ENCODE peak calls at places on chromosome 1, in five cellular contexts. E is SK-N-SH, L is HCT116, I is K562, N is H1. S is an unnamed sample.
A peak's percentile ranks its signal among the peaks of the same experiment; 100 is the strongest.

GRCh38 chr1:202279806-202280205 is 61.9 kb downstream of the UBE2T start:
- DNase-seq in E (no peak), L (no peak), I (no peak), N (no peak), S (peak; percentile 76)

GRCh38 chr1:229024528-229025119 is 246.3 kb upstream of the RAB4A start:
- DNase-seq in E (no peak), L (peak; percentile 57), I (peak; percentile 77), N (no peak), S (peak; percentile 55)

GRCh38 chr1:218348628-218349185 is 3.6 kb downstream of the TGFB2 start:
- DNase-seq in E (no peak), L (no peak), I (no peak), N (no peak), S (peak; percentile 66)

GRCh38 chr1:156853761-156854160 is 5.2 kb downstream of the INSRR start:
- DNase-seq in E (no peak), L (no peak), I (no peak), N (no peak), S (no peak)

GRCh38 chr1:247360991-247361721 is 29.5 kb upstream of the ZNF496 start:
- DNase-seq in E (no peak), L (no peak), I (peak; percentile 51), N (no peak), S (no peak)

GRCh38 chr1:234874291-234875288 is 254.0 kb downstream of the TOMM20 start:
- DNase-seq in E (no peak), L (no peak), I (peak; percentile 74), N (no peak), S (no peak)

GRCh38 chr1:10794724-10795304 is 1.6 kb downstream of the CASZ1 start:
- DNase-seq in E (peak; percentile 59), L (no peak), I (no peak), N (peak; percentile 68), S (no peak)

GRCh38 chr1:153697873-153698647 is 19.6 kb downstream of the NPR1 start:
- DNase-seq in E (peak; percentile 49), L (no peak), I (peak; percentile 74), N (peak; percentile 65), S (peak; percentile 96)

GRCh38 chr1:170623171-170623570 is 40.8 kb upstream of the PRRX1 start:
- DNase-seq in E (no peak), L (peak; percentile 16), I (no peak), N (no peak), S (no peak)

GRCh38 chr1:85502625-85503083 is 37.7 kb upstream of the DDAH1 start:
- DNase-seq in E (peak; percentile 48), L (peak; percentile 59), I (no peak), N (peak; percentile 59), S (peak; percentile 87)

GRCh38 chr1:111615874-111616715 is 3.5 kb upstream of the RAP1A start:
- DNase-seq in E (no peak), L (no peak), I (no peak), N (no peak), S (no peak)

GRCh38 chr1:65146908-65147423 is 1.0 kb upstream of the AK4 start:
- DNase-seq in E (no peak), L (no peak), I (no peak), N (no peak), S (no peak)

GRCh38 chr1:8203056-8203455 is 114.9 kb upstream of the SLC45A1 start:
- DNase-seq in E (no peak), L (no peak), I (no peak), N (no peak), S (no peak)

GRCh38 chr1:36203554-36204346 is 20.5 kb upstream of the THRAP3 start:
- DNase-seq in E (peak; percentile 61), L (no peak), I (no peak), N (peak; percentile 54), S (no peak)

GRCh38 chr1:234503193-234504050 is 24.4 kb upstream of the TARBP1 start:
- DNase-seq in E (no peak), L (no peak), I (no peak), N (no peak), S (no peak)

GRCh38 chr1:32886012-32886827 is at the start of gene HPCA:
- DNase-seq in E (peak; percentile 76), L (no peak), I (peak; percentile 90), N (peak; percentile 99), S (peak; percentile 46)

GRCh38 chr1:159705911-159706270 is 8.5 kb downstream of the CRP start:
- DNase-seq in E (no peak), L (no peak), I (no peak), N (no peak), S (no peak)

GRCh38 chr1:241453732-241454131 is 65.8 kb downstream of the FH start:
- DNase-seq in E (no peak), L (no peak), I (no peak), N (no peak), S (no peak)

GRCh38 chr1:162035241-162035640 is 11.6 kb upstream of the OLFML2B start:
- DNase-seq in E (no peak), L (no peak), I (no peak), N (no peak), S (peak; percentile 60)

GRCh38 chr1:203072002-203072607 is 13.7 kb downstream of the MYOG start:
- DNase-seq in E (no peak), L (no peak), I (no peak), N (no peak), S (no peak)

GRCh38 chr1:147417024-147417423 is 124.3 kb upstream of the BCL9 start:
- DNase-seq in E (no peak), L (no peak), I (no peak), N (no peak), S (no peak)

GRCh38 chr1:64000021-64000420 is 203.4 kb upstream of the UBE2U start:
- DNase-seq in E (no peak), L (no peak), I (no peak), N (no peak), S (no peak)

GRCh38 chr1:234322979-234323378 is 50.3 kb upstream of the COA6 start:
- DNase-seq in E (no peak), L (peak; percentile 21), I (peak; percentile 74), N (peak; percentile 89), S (peak; percentile 40)

GRCh38 chr1:31335007-31335406 is 37.9 kb downstream of the FABP3 start:
- DNase-seq in E (peak; percentile 62), L (peak; percentile 32), I (peak; percentile 13), N (no peak), S (peak; percentile 67)

GRCh38 chr1:54922921-54923421 is 36.0 kb upstream of the DHCR24 start:
- DNase-seq in E (no peak), L (no peak), I (no peak), N (no peak), S (no peak)

GRCh38 chr1:2864203-2864905 is 62.9 kb upstream of the TTC34 start:
- DNase-seq in E (no peak), L (no peak), I (no peak), N (no peak), S (no peak)

GRCh38 chr1:245045087-245045881 is 109.5 kb upstream of the KIF26B start:
- DNase-seq in E (no peak), L (no peak), I (no peak), N (no peak), S (no peak)

GRCh38 chr1:245043617-245043952 is 111.2 kb upstream of the KIF26B start:
- DNase-seq in E (no peak), L (no peak), I (no peak), N (no peak), S (no peak)

GRCh38 chr1:245041058-245041698 is 113.6 kb upstream of the KIF26B start:
- DNase-seq in E (peak; percentile 23), L (no peak), I (no peak), N (peak; percentile 39), S (no peak)

GRCh38 chr1:245046764-245047163 is 108.0 kb upstream of the KIF26B start:
- DNase-seq in E (no peak), L (no peak), I (no peak), N (no peak), S (no peak)

GRCh38 chr1:245046310-245046709 is 108.5 kb upstream of the KIF26B start:
- DNase-seq in E (no peak), L (no peak), I (no peak), N (no peak), S (no peak)
- TF ChIP-seq CTCF in E (no peak), L (no peak), I (no peak), N (no peak), S (no peak)

DNA sequence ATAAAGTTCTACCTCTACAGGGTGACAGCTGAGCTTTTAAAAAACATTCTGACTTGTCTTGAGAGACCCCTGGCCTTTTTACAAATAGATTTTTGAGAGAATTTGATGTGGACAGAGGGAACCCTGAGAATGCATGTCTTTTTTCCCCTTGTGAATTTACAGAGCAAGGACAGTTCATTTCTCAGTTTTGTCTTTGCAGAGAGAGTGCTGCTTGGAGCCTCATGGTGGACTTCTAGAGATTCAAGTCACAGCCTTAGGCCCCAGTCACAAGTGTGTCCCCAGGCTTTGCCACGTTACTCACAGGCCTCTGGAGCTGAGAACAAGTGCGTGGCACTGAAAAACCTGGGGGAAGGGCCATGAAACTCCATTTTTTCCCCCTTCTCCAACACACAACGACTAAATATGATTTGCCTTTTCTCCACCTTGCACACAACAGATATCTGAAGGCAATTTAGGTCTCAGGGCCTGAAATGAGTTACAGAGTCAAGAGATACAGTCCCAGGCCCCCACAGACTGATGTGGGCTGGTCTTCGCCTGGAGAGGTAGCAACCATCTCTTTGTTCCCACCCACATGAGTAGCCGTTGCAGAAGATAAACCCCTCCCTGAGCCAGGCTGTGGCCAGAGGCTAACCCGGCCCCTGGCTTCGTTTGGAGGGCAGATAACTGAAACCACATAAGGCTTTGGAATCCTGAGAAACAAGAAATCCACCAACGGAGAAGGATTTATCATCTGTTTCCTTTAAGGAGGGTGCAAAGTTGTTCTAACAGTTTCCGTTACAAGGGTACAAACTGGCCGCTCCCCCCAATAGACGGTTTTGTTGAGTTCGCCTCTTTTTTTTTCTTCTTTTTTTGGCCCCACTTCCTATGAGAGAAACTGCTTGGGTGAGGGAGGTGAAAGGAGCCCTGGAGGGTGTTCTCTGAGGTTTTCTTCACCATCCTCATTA is 1.0 kb upstream of the PIGV start:
- DNase-seq in E (peak; percentile 77), L (no peak), I (peak; percentile 95), N (peak; percentile 63), S (peak; percentile 72)
- TF ChIP-seq MAX in E (peak; percentile 44), L (no peak), I (peak; percentile 65), N (no peak), S (no peak)

GRCh38 chr1:19426294-19427086 is 58.8 kb downstream of the CAPZB start:
- DNase-seq in E (no peak), L (no peak), I (no peak), N (no peak), S (no peak)
- TF ChIP-seq POLR2AphosphoS5 in E (no peak), L (no peak), I (no peak), N (no peak), S (no peak)

GRCh38 chr1:107459204-107459904 is 318.5 kb downstream of the NTNG1 start:
- DNase-seq in E (no peak), L (no peak), I (no peak), N (no peak), S (no peak)

GRCh38 chr1:107467811-107468210 is 327.0 kb downstream of the NTNG1 start:
- DNase-seq in E (no peak), L (no peak), I (no peak), N (no peak), S (no peak)

GRCh38 chr1:107467286-107467685 is 326.4 kb downstream of the NTNG1 start:
- DNase-seq in E (no peak), L (no peak), I (no peak), N (no peak), S (no peak)

GRCh38 chr1:107460009-107460408 is 319.2 kb downstream of the NTNG1 start:
- DNase-seq in E (no peak), L (no peak), I (no peak), N (no peak), S (no peak)

DNA sequence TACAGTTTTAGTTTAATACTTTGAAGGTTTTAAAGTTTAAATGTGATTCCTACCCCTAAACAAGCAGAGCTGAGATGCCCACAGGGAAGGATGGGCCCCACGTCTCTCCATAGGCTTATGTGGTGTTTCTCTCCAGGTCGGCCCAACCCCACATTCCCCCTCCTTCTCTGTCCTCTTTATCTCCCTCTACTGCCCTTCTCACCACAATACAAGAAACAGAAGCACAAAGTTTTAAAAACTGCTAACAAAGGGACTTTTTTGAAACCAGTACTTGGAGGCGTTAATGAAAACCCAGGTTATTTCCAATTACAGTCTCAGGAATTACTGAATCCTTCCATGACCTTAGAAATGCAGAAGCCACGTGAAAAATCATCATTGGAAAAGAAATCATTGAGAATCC is 324.0 kb downstream of the NTNG1 start:
- DNase-seq in E (no peak), L (no peak), I (no peak), N (no peak), S (no peak)
- TF ChIP-seq CTCF in E (no peak), L (no peak), I (no peak), N (peak; percentile 16), S (no peak)